ENCODE peak calls at places on chromosomes 7 and 10, in six cellular contexts. Z, E, C, V, R and H are unnamed samples.

GRCh38 chr10:867807-868206 is 63.7 kb downstream of the LARP4B start:
- DNase-seq in Z (no peak), E (no peak), C (no peak), V (no peak), R (no peak), H (no peak)

GRCh38 chr7:74174606-74175082 is 488 bp downstream of the EIF4H start:
- DNase-seq in Z (no peak), E (no peak), C (peak), V (no peak), R (no peak), H (peak)

GRCh38 chr10:24952146-24952700 is at the start of gene PRTFDC1:
- DNase-seq in Z (peak), E (peak), C (peak), V (peak), R (peak), H (peak)

GRCh38 chr7:112708236-112708635 is 82.0 kb downstream of the TMEM168 start:
- DNase-seq in Z (no peak), E (no peak), C (no peak), V (no peak), R (no peak), H (no peak)

GRCh38 chr10:80133221-80133620 is 691 bp downstream of the PLAC9 start:
- DNase-seq in Z (no peak), E (no peak), C (no peak), V (no peak), R (no peak), H (no peak)

GRCh38 chr7:135736586-135737305 is 8.8 kb upstream of the SLC13A4 start:
- DNase-seq in Z (no peak), E (no peak), C (no peak), V (no peak), R (no peak), H (no peak)

GRCh38 chr7:20596653-20597052 is 18.8 kb upstream of the ABCB5 start:
- DNase-seq in Z (no peak), E (no peak), C (no peak), V (no peak), R (no peak), H (no peak)

GRCh38 chr7:150755473-150756099 is 18.4 kb downstream of the GIMAP5 start:
- DNase-seq in Z (no peak), E (no peak), C (peak), V (no peak), R (no peak), H (no peak)

GRCh38 chr10:19904202-19904661 is 88.0 kb downstream of the PLXDC2 start:
- DNase-seq in Z (no peak), E (peak), C (no peak), V (no peak), R (no peak), H (no peak)

GRCh38 chr7:81501220-81501619 is 268.6 kb downstream of the HGF start:
- DNase-seq in Z (no peak), E (no peak), C (no peak), V (peak), R (no peak), H (no peak)

GRCh38 chr7:26189000-26189539 is 11.5 kb downstream of the HNRNPA2B1 start:
- DNase-seq in Z (no peak), E (no peak), C (no peak), V (no peak), R (no peak), H (no peak)

GRCh38 chr10:25493122-25493893 is 318.5 kb downstream of the GPR158 start:
- DNase-seq in Z (no peak), E (no peak), C (no peak), V (no peak), R (no peak), H (no peak)

GRCh38 chr7:149741629-149742028 is 31.8 kb downstream of the ZNF467 start:
- DNase-seq in Z (no peak), E (no peak), C (no peak), V (peak), R (no peak), H (no peak)

GRCh38 chr10:31320598-31321211 is 1.7 kb downstream of the ZEB1 start:
- DNase-seq in Z (peak), E (peak), C (peak), V (peak), R (peak), H (no peak)